ENCODE peak calls at places on chromosome 13, in seven cellular contexts. Z is CD8-positive, alpha-beta T cell; B is endothelial cell of umbilical vein; P is tibial nerve; A is ovary; F is SJSA1; D is body of pancreas. C is an unnamed sample. For H3K36me3 and H3K9me3, the result is how much of the 10 kb centered on the place peaks cover.

GRCh38 chr13:73464758-73465628 is 406.2 kb downstream of the KLF5 start:
- DNase-seq in F (no peak), A (no peak), B (no peak), D (no peak), P (no peak), Z (no peak), C (no peak)

GRCh38 chr13:35822666-35823065 is 308.5 kb downstream of the DCLK1 start:
- DNase-seq in B (no peak), P (no peak), A (no peak), F (no peak), Z (no peak), D (no peak), C (no peak)

GRCh38 chr13:111140562-111141105 is 25.5 kb downstream of the ARHGEF7 start:
- DNase-seq in P (no peak), Z (no peak), A (no peak), D (no peak), B (no peak), F (no peak), C (no peak)

GRCh38 chr13:80196756-80197155 is 144.2 kb downstream of the SPRY2 start:
- DNase-seq in P (no peak), Z (no peak), B (no peak), A (no peak), F (peak), D (no peak), C (no peak)

GRCh38 chr13:20716951-20717350 is 13.5 kb downstream of the IL17D start:
- DNase-seq in P (no peak), A (no peak), F (no peak), B (no peak), Z (no peak), D (no peak), C (no peak)

GRCh38 chr13:72698164-72698563 is 29.3 kb downstream of the MZT1 start:
- DNase-seq in B (no peak), D (no peak), A (no peak), P (no peak), F (no peak), Z (no peak), C (no peak)

GRCh38 chr13:50843256-50844043 is at the start of gene DLEU7:
- DNase-seq in D (peak), F (no peak), A (no peak), P (peak), B (no peak), Z (no peak), C (no peak)

GRCh38 chr13:92384410-92384809 is 842.2 kb upstream of the GPC6 start:
- DNase-seq in F (no peak), Z (no peak), A (no peak), D (no peak), P (no peak), B (no peak), C (no peak)

GRCh38 chr13:44331446-44331845 is 42.2 kb upstream of the SERP2 start:
- DNase-seq in F (no peak), D (no peak), B (no peak), P (no peak), A (no peak), Z (no peak), C (no peak)

GRCh38 chr13:93558637-93559036 is 332.0 kb downstream of the GPC6 start:
- DNase-seq in P (no peak), F (peak), Z (no peak), B (no peak), A (no peak), D (no peak), C (no peak)

GRCh38 chr13:47420012-47420411 is 523.2 kb upstream of the HTR2A start:
- DNase-seq in P (no peak), A (no peak), D (no peak), Z (no peak), B (no peak), F (no peak), C (no peak)

DNA sequence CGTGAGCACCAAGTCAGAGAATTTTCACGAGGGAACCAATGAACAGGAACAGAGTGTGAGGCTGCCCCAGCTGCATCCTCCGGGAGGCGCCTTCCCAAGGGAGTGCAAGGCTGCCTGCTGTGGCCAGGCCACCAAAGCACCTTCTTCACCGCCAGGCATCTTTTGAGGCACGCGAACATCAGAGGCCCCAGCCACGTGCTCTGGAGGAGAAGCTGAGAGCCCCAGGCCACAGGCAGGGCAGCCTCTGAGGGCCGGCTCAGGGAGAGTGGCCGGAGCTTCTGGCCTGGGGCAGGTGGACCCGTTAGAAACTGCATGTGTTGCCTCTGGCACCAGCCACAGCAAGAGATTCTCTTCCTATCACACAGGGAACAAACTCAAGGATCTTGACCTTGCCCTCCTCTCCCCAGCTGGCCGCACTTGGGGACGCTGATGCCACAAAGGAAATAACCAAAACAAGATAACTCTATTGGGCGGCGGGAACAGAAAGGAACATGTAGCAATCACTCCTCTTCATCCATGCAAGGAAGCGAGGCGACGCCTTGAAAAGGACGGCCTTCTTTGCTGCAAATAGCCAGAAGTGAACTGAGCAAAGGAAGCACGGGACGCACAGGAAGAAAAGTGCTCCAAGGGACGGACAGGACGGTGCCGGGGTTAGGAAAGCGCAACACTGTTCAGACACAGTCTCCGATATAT is 19.9 kb downstream of the GAS6 start:
- DNase-seq in P (no peak), D (peak), B (no peak), F (no peak), Z (no peak), A (peak), C (no peak)
- H3K36me3 ChIP-seq in P (under half), D (under half), B (under half), F (under half), Z (under half), A (under half), C (under half)

DNA sequence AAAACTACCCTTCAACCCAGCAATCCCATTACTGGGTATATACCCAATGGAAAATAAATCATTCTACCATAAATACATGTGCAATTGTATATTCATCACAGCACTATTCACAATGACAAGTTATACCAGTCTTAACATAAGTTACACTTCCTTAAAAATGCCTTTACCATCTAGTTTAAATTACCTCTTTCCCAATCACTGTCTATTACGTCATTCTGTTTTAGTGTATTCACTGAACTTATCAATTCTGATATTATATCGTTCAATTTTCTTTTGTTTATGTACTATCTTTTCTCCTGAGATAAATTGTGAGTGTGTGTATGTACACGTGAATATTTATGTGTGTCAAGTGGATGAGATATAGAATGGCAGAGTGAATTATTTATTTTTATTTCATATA is 1416.8 kb downstream of the OLFM4 start:
- DNase-seq in B (no peak), F (no peak), P (no peak), D (no peak), A (no peak), Z (no peak), C (no peak)
- H3K9me3 ChIP-seq in B (under half), F (under half), P (under half), D (under half), A (under half), Z (under half), C (under half)

GRCh38 chr13:59398661-59399060 is 765.1 kb downstream of the DIAPH3 start:
- DNase-seq in A (no peak), P (no peak), Z (no peak), D (no peak), F (no peak), B (no peak), C (no peak)
- H3K27ac ChIP-seq in A (no peak), P (no peak), Z (no peak), D (no peak), F (no peak), B (no peak), C (no peak)

GRCh38 chr13:113819731-113820715 is 43.9 kb downstream of the GAS6 start:
- DNase-seq in B (no peak), D (no peak), Z (no peak), A (no peak), P (no peak), F (no peak), C (no peak)

GRCh38 chr13:113817860-113818691 is 45.8 kb downstream of the GAS6 start:
- DNase-seq in P (no peak), F (no peak), D (no peak), Z (no peak), A (no peak), B (peak), C (no peak)

GRCh38 chr13:113820813-113821651 is 42.8 kb downstream of the GAS6 start:
- DNase-seq in A (peak), Z (no peak), D (peak), F (peak), B (peak), P (peak), C (no peak)

GRCh38 chr13:113818700-113819295 is 45.1 kb downstream of the GAS6 start:
- DNase-seq in D (no peak), F (no peak), A (no peak), Z (no peak), B (no peak), P (no peak), C (no peak)

GRCh38 chr13:113819341-113819730 is 44.5 kb downstream of the GAS6 start:
- DNase-seq in Z (no peak), F (no peak), P (no peak), D (no peak), A (no peak), B (no peak), C (no peak)
- H3K36me3 ChIP-seq in Z (under half), F (under half), P (under half), D (under half), A (under half), B (under half), C (under half)

GRCh38 chr13:100835695-100836094 is 161.1 kb upstream of the TMTC4 start:
- DNase-seq in F (no peak), D (no peak), P (no peak), B (no peak), Z (no peak), A (no peak), C (no peak)
- H3K9me3 ChIP-seq in F (under half), D (under half), P (under half), B (under half), Z (under half), A (under half), C (under half)

DNA sequence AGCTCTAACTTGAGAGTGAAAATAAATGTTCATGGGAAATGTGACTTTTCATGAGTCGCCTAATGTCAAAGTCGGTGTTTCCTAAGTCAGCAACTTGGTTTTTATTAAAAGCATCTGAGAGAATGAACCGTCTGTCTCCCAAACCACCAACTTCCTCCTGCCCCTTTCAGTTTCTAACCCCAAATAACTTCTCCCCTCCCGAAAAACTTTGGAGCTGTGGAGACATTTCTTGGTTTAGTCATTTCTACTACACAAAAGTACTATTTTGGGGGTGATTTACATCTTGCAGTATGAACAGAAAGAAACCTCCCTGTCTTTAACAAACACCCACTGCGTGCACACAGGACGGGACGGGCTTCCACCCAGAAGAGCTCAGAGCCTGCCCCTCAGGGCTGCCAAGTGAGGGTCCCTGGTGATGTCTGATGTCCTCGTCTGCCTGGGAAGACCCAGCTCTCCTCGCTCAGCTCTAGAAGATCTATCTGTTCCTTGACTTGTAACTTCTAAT is 65.0 kb downstream of the RASA3 start:
- DNase-seq in Z (no peak), D (no peak), B (no peak), A (no peak), P (peak), F (peak), C (peak)
- H3K27ac ChIP-seq in Z (peak), D (peak), B (peak), A (peak), P (peak), F (peak), C (peak)

GRCh38 chr13:102872131-102872530 is 26.3 kb downstream of the ERCC5 start:
- DNase-seq in A (no peak), P (no peak), F (no peak), Z (no peak), D (no peak), B (no peak), C (no peak)
- H3K36me3 ChIP-seq in A (under half), P (half or more), F (half or more), Z (under half), D (under half), B (under half), C (half or more)

C was measured in CD4-positive, alpha-beta memory T cell.